ENCODE peak calls at places on chromosomes 1 and 21, in seven cellular contexts. T is CD8-positive, alpha-beta memory T cell; I is body of pancreas; S is CD4-positive, CD25-positive, alpha-beta regulatory T cell; H is neural progenitor cell; W is A549; Y is Peyer's patch. M is an unnamed sample. For H3K4me1, the result is how much of the 10 kb centered on the place peaks cover.

GRCh38 chr1:75034376-75034775 is 99.8 kb upstream of the LHX8 start:
- DNase-seq in T (no peak), S (no peak), W (no peak), H (no peak), I (no peak), Y (no peak), M (no peak)

GRCh38 chr1:151371744-151372410 is 628 bp downstream of the SELENBP1 start:
- DNase-seq in Y (peak), I (peak), W (peak), T (no peak), S (no peak), H (no peak), M (no peak)

GRCh38 chr1:234887026-234887910 is 241.4 kb downstream of the TOMM20 start:
- DNase-seq in T (no peak), Y (no peak), H (no peak), I (no peak), W (no peak), S (no peak), M (peak)

GRCh38 chr21:33033094-33033951 is 7.6 kb downstream of the OLIG2 start:
- DNase-seq in H (peak), Y (no peak), W (no peak), T (no peak), I (no peak), S (no peak), M (no peak)

GRCh38 chr21:28224191-28224755 is 768.4 kb downstream of the LTN1 start:
- DNase-seq in W (no peak), I (no peak), S (no peak), Y (no peak), H (no peak), T (no peak), M (no peak)

GRCh38 chr1:226686440-226687436 is 52.3 kb downstream of the ITPKB start:
- DNase-seq in Y (no peak), T (no peak), S (no peak), I (no peak), W (no peak), H (no peak), M (no peak)

GRCh38 chr1:55506686-55507577 is 291.8 kb upstream of the USP24 start:
- DNase-seq in I (no peak), T (no peak), S (no peak), W (peak), Y (no peak), H (no peak), M (no peak)

GRCh38 chr21:44052830-44053226 is 40.7 kb downstream of the TRAPPC10 start:
- DNase-seq in H (no peak), W (no peak), S (no peak), I (no peak), T (no peak), Y (no peak), M (no peak)

GRCh38 chr1:28354121-28354520 is 15.4 kb upstream of the PHACTR4 start:
- DNase-seq in I (peak), H (no peak), S (no peak), Y (no peak), T (no peak), W (peak), M (peak)

DNA sequence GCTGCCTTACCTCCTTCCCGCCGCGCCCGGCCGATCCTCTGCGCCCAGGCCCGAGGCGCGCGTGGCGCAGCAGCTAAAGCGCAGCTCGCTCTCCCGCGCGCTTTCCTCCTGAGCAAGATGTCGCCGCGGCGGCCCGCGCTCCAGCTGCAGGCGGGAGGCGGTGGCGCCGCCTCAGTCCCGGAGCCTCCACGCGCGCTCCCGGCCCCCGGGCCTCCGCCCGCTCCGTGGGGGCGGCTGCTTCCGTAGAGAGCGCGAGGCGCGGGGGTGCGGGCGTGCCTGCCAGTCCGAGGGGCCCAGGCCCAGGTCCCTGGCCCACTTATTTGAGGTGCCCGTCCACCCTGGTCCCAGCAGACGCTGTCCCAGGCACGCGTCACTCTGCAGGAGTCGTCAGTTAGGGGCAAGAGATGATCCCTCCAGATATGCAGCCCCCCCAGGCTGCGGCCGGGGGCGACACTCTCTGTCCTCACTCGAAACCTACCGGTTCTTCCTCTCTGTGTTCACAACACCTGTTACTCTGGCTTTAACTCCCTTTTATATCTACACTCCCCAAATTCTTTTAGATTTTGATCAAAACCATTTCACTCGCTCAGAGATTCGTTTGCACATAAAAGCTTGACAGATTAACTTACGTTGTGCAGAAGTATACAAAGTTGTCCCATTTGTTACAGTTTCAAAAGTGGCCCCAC is at the start of gene CCSAP:
- DNase-seq in H (peak), T (peak), S (no peak), W (peak), Y (peak), I (peak), M (peak)
- H3K27ac ChIP-seq in H (peak), T (peak), S (peak), W (peak), Y (peak), I (peak), M (peak)

GRCh38 chr1:11790101-11790879 is 15.5 kb downstream of the MTHFR start:
- DNase-seq in W (no peak), H (peak), T (no peak), I (no peak), Y (no peak), S (no peak), M (no peak)

GRCh38 chr1:11787804-11788436 is 17.8 kb downstream of the MTHFR start:
- DNase-seq in Y (no peak), W (no peak), I (no peak), S (no peak), H (peak), T (no peak), M (no peak)

GRCh38 chr1:11787251-11787803 is 18.4 kb downstream of the MTHFR start:
- DNase-seq in T (no peak), Y (peak), W (peak), I (peak), S (no peak), H (peak), M (no peak)

GRCh38 chr1:11789126-11790067 is 16.4 kb downstream of the MTHFR start:
- DNase-seq in T (no peak), S (no peak), W (no peak), I (no peak), Y (no peak), H (peak), M (no peak)

DNA sequence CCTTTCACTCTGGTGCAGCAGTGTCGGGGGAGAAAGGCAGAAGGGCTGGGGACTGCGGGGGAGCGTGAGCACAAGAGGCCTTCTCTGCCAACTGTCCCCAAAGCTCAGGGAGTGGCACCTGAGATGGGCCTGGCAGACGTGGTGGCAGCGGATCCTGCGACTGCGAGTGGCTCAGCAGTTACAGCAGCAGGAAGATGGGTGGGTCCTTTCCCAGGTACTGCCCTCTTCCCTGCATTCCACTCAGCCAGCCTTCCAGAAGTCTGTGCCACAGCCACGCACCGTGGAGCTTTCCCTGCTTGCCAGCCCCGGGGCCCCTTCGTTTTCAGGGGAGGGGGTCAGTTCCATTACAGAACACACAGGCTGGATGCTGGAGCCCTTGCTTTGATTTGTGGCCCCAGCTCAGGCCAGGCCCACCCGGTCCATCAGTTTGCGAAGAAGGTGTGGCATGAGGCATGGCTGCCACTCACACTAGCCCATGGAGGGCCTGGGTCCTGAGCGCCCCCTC is 17.2 kb downstream of the MTHFR start:
- DNase-seq in W (no peak), H (peak), I (no peak), T (no peak), S (no peak), Y (no peak), M (no peak)
- H3K4me1 ChIP-seq in W (under half), H (under half), I (half or more), T (under half), S (under half), Y (half or more), M (under half)

DNA sequence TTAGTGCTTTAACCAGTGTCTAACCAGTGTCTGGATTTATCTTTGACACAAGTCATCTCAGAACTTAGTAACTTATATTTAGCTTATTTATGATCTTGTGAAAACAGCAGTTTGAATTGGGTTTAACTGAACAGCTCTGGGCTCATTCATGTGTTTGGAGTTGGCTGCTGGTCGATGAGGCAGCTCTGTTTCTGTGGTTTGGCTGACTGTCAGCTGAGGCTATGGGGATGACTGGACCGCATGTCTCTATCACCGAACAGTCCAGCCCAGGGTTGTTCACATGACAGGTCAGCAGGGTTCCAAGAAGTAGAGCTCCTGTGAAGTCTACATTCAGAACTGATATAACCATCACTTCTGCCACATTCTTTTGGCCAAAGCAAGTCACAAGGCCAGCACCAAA is 29.1 kb upstream of the C21orf91 start:
- DNase-seq in T (no peak), I (peak), Y (peak), W (no peak), H (no peak), S (no peak), M (peak)
- H3K27ac ChIP-seq in T (no peak), I (no peak), Y (no peak), W (no peak), H (no peak), S (no peak), M (no peak)

GRCh38 chr1:8667869-8668595 is 149.4 kb downstream of the RERE start:
- DNase-seq in H (no peak), T (no peak), Y (no peak), W (no peak), I (no peak), S (no peak), M (no peak)
- H3K4me1 ChIP-seq in H (under half), T (under half), Y (half or more), W (half or more), I (half or more), S (under half), M (under half)

M was measured in foreskin keratinocyte.